ENCODE peak calls at places on chromosome 22, in four cellular contexts. E, B, T and F are unnamed samples.

GRCh38 chr22:20567371-20567847 is 60.0 kb downstream of the MED15 start:
- DNase-seq in E (no peak), B (no peak), T (no peak), F (no peak)

GRCh38 chr22:19848298-19849224 is 6.1 kb downstream of the GNB1L start:
- DNase-seq in E (no peak), B (no peak), T (no peak), F (peak)

GRCh38 chr22:22410121-22410520 is 98.4 kb downstream of the ZNF280B start:
- DNase-seq in E (no peak), B (no peak), T (no peak), F (no peak)

GRCh38 chr22:50624347-50625130 is 3.4 kb downstream of the ARSA start:
- DNase-seq in E (no peak), B (no peak), T (no peak), F (no peak)

GRCh38 chr22:27150530-27150909 is 493.1 kb downstream of the MIAT start:
- DNase-seq in E (no peak), B (no peak), T (no peak), F (no peak)

GRCh38 chr22:27317961-27318360 is 483.6 kb downstream of the MN1 start:
- DNase-seq in E (no peak), B (no peak), T (no peak), F (no peak)

GRCh38 chr22:29997516-29997915 is 82.7 kb upstream of the HORMAD2 start:
- DNase-seq in E (no peak), B (no peak), T (no peak), F (no peak)

GRCh38 chr22:19876941-19877625 is 22.4 kb upstream of the GNB1L start:
- DNase-seq in E (no peak), B (no peak), T (no peak), F (no peak)

GRCh38 chr22:31275576-31275975 is 16.7 kb downstream of the PIK3IP1 start:
- DNase-seq in E (no peak), B (no peak), T (no peak), F (no peak)

GRCh38 chr22:37242395-37242918 is 1.6 kb downstream of the RAC2 start:
- DNase-seq in E (peak), B (no peak), T (peak), F (no peak)

GRCh38 chr22:27687984-27688545 is 113.5 kb downstream of the MN1 start:
- DNase-seq in E (no peak), B (peak), T (no peak), F (no peak)

GRCh38 chr22:50656122-50657070 is 16.2 kb upstream of the SHANK3 start:
- DNase-seq in E (no peak), B (peak), T (no peak), F (no peak)

GRCh38 chr22:41350087-41350486 is 31.7 kb upstream of the TEF start:
- DNase-seq in E (peak), B (no peak), T (no peak), F (no peak)

GRCh38 chr22:30344447-30345200 is 12.1 kb downstream of the SF3A1 start:
- DNase-seq in E (no peak), B (no peak), T (no peak), F (no peak)

GRCh38 chr22:30591191-30591587 is 521 bp downstream of the PES1 start:
- DNase-seq in E (no peak), B (no peak), T (no peak), F (no peak)

GRCh38 chr22:26610072-26610958 is 7.5 kb downstream of the CRYBB1 start:
- DNase-seq in E (no peak), B (no peak), T (peak), F (no peak)

DNA sequence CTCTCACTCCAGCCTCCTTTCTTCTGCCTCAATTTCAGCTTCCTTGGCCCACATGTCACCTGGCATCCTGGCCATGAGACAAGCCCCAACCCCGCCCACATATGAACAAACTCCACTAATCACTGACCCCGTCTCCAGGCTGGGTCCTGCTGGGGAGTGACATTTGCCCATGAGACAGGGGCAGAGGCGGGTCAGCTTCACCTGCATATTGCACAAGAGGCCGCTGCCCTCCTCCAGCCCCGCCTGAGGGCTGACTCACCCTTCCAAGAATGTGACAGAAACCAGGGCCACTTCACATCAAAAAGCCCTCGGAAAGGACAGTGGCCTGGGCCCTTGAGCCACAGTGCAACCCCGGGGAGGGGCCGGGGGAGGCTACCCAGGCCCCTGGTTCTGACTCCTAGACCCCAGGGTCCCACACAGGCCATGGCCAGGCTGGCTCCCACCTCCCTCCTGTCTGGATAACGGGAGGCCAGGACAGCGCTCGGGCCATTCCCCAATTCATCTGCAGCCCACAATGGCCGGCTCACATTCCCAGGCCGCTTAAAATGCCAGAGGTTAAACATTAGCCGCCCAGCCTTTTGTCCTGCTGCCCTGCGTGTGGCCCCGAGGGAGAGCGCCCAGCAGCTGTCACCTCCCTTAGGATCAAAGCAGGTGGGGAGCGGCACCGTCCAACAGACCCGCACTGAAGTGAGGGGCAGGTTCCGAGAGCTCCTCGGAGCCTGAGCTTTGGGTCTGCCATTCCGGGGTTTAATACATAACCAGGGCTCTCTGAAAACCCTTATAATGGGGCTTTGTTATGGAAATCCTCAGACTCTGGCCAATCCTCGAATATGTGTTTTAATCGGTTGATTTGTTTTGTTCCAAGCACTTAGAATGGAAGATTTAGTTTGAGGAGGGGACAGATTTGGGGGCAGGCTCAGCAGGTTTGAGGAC is 42.3 kb downstream of the TRMU start:
- DNase-seq in E (peak), B (peak), T (no peak), F (no peak)
- TF ChIP-seq BHLHE40 in E (no peak), B (no peak), T (no peak), F (no peak)

DNA sequence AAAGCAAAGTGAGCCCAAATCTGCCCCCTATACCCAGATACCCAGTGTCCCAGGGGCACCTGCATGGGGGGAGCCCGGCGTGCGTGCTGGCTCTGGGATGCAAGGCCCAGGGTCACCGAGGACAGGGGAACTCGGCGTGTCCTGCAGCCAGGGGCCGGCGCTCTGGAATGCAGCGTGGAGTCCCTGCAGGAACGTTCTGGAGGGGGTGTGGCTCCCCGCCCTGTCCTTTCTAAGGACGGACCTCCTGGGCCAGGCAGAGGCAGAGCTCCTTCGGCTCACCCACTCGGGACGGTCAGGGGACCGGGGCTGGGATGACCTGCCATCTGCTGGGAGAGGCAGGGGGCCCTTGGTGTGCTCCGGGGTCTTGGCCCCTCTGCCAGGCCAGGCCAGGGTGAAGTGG is 1196.8 kb downstream of the BRD1 start:
- DNase-seq in E (no peak), B (no peak), T (no peak), F (no peak)
- TF ChIP-seq TARDBP in E (no peak), B (no peak), T (no peak), F (no peak)

GRCh38 chr22:24703101-24703500 is 71.4 kb downstream of the PIWIL3 start:
- DNase-seq in E (peak), B (peak), T (no peak), F (no peak)
- TF ChIP-seq BHLHE40 in E (peak), B (peak), T (no peak), F (no peak)

DNA sequence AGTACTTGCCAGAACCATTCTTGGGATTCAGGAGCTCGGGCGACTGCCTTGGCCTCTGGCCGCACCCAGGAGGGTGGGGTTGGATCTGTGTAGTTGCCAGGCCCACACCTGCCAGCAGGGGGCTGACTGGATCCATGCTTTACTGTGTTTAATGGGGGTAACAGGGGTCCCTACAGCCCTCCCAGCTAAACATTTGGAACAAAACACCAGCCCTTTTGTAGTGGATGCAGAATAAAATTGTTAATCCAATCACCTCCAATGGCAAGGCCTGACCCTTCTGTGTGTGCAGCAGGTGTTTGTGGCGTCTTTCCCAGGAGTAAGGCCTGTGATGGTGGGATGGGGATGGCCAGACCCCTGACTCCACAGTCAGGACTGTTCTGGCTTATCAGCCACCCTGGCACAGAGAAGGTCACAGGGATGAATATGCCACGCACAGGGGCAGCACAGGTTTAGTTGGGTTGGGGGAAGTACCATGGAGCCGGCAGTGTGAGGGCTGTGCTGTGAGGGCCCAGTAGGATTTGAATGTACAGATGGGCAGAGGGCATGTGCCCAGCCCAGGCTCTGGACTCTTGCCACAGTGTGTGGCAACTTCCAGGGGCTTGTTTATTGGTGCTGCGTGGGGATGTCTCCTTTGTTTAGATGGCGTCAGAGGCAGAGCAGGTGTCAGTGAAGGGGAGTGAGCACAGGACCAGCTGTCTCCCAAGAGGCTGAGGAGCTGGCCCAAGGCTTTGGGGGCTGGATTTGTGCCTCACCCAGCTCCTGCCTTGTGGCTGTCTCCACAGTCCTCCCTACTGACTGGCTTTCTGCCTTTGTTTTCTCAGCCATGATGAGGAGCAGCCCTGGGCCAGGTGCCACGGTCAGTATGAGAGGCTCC is 22.2 kb downstream of the SUN2 start:
- DNase-seq in E (peak), B (peak), T (no peak), F (peak)
- TF ChIP-seq TARDBP in E (no peak), B (no peak), T (no peak), F (no peak)

GRCh38 chr22:45638834-45639746 is 32.5 kb upstream of the ATXN10 start:
- DNase-seq in E (peak), B (peak), T (no peak), F (no peak)
- TF ChIP-seq BHLHE40 in E (no peak), B (no peak), T (no peak), F (no peak)